ENCODE peak calls at places on chromosome 19, in six cellular contexts. I is ovary, Q is bronchial epithelial cell, V is AG10803, D is A673, A is Peyer's patch. M is an unnamed sample.

GRCh38 chr19:38993271-38993670 is 17.7 kb upstream of the FBXO17 start:
- DNase-seq in D (no peak), Q (peak), I (no peak), A (no peak), V (peak), M (peak)

GRCh38 chr19:35066691-35067563 is 25.4 kb downstream of the HPN start:
- DNase-seq in Q (peak), V (peak), A (peak), I (peak), D (peak), M (peak)

GRCh38 chr19:6126335-6126974 is 9.0 kb upstream of the ACSBG2 start:
- DNase-seq in D (peak), V (peak), A (no peak), Q (peak), I (no peak), M (peak)

GRCh38 chr19:19214892-19215291 is 3.1 kb downstream of the NCAN start:
- DNase-seq in A (no peak), Q (peak), V (peak), I (peak), D (peak), M (peak)

GRCh38 chr19:35178701-35179100 is 24.2 kb downstream of the FXYD5 start:
- DNase-seq in A (no peak), D (no peak), Q (no peak), V (peak), I (no peak), M (peak)

GRCh38 chr19:18453269-18454024 is 15.5 kb upstream of the ISYNA1 start:
- DNase-seq in A (no peak), V (peak), D (no peak), I (no peak), Q (peak), M (no peak)

GRCh38 chr19:41646589-41647204 is 19.8 kb upstream of the CEACAM4 start:
- DNase-seq in Q (no peak), A (no peak), D (peak), I (no peak), V (peak), M (peak)

GRCh38 chr19:33677745-33678426 is 56.1 kb downstream of the CHST8 start:
- DNase-seq in A (no peak), D (no peak), I (no peak), Q (no peak), V (no peak), M (no peak)

GRCh38 chr19:46482645-46483044 is 11.3 kb upstream of the PNMA8A start:
- DNase-seq in V (peak), A (no peak), D (no peak), I (no peak), Q (peak), M (peak)

GRCh38 chr19:55580628-55581144 is at the start of gene ZNF579:
- DNase-seq in A (peak), Q (peak), I (peak), D (peak), V (peak), M (peak)

GRCh38 chr19:17264641-17264979 is at the start of gene USHBP1:
- DNase-seq in V (no peak), I (no peak), Q (no peak), D (no peak), A (peak), M (no peak)

GRCh38 chr19:51547397-51548212 is 16.1 kb upstream of the SIGLEC6 start:
- DNase-seq in V (no peak), D (no peak), I (peak), Q (no peak), A (no peak), M (peak)

GRCh38 chr19:45890877-45891276 is 4.9 kb upstream of the IRF2BP1 start:
- DNase-seq in V (no peak), Q (no peak), A (no peak), D (no peak), I (no peak), M (no peak)

GRCh38 chr19:6527893-6528543 is 2.8 kb upstream of the TNFSF9 start:
- DNase-seq in D (no peak), I (no peak), V (no peak), A (peak), Q (no peak), M (no peak)

GRCh38 chr19:49916839-49917733 is 11.9 kb upstream of the ATF5 start:
- DNase-seq in I (no peak), D (peak), Q (peak), V (no peak), A (no peak), M (no peak)

GRCh38 chr19:3670796-3671679 is 29.2 kb downstream of the PIP5K1C start:
- DNase-seq in D (no peak), A (no peak), I (peak), Q (no peak), V (peak), M (peak)

GRCh38 chr19:8423821-8424223 is 10.7 kb downstream of the MARCHF2 start:
- DNase-seq in D (peak), Q (peak), I (peak), A (peak), V (peak), M (peak)

GRCh38 chr19:39424934-39425333 is 10.8 kb downstream of the RPS16 start:
- DNase-seq in A (no peak), V (no peak), Q (no peak), I (peak), D (no peak), M (no peak)

GRCh38 chr19:54421169-54421516 is 5.9 kb downstream of the TTYH1 start:
- DNase-seq in A (no peak), V (no peak), Q (no peak), I (no peak), D (no peak), M (no peak)
- TF ChIP-seq CTCF in A (no peak), V (no peak), Q (no peak), I (no peak), D (no peak), M (no peak)

DNA sequence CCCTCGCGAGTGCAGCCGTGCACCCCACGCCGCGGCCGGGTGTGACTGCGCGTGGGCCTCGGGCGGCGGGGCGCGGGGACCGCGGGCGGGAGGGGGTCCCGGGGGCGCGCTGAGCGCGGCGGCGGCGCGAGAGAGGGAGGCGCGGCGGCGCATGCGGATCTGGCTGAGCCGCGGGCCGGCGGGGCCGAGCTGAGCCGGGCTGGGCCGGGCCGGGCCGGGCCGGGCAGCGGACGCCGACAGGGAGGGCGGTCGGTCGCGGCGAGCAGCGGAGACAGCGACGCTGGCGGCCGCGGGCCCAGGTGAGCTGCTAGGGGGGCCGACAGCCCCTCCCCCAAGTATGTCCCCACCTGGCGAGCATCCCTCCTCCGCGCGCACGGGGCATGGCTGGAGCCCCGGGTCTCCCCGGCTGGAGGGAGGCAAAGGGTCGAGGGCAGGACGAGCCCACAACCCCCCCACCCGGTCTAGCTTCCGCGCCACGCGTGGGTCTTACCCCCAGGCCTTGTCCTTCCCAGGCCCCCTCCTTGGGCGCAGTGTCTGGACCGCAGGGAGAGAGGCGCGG is 285 bp downstream of the SPTBN4 start:
- DNase-seq in Q (no peak), D (no peak), A (no peak), I (peak), V (no peak), M (no peak)
- H3K4me3 ChIP-seq in Q (peak), D (peak), A (peak), I (peak), V (peak), M (peak)

DNA sequence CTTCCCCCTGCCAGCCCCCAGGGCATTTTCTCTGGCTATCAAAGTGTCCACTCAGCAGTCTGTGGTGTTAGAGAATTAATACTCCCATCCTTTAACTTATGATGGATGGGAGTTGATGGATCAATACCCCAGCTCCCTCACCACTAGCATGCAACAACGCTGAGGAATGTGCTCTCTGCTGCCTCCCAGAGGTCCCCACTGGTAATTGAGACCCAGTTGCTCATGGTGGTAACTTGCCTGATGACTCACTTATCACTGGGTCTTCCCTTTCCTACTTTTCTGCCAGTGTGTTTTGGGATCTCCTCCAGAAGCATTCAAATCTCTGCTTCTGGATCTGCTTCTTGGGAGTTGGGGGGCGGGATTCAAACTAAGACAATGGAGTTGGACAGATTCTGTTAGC is 20.3 kb upstream of the CACNA1A start:
- DNase-seq in I (no peak), V (peak), A (no peak), D (peak), Q (peak), M (peak)
- TF ChIP-seq CTCF in I (no peak), V (peak), A (no peak), D (peak), Q (no peak), M (peak)

DNA sequence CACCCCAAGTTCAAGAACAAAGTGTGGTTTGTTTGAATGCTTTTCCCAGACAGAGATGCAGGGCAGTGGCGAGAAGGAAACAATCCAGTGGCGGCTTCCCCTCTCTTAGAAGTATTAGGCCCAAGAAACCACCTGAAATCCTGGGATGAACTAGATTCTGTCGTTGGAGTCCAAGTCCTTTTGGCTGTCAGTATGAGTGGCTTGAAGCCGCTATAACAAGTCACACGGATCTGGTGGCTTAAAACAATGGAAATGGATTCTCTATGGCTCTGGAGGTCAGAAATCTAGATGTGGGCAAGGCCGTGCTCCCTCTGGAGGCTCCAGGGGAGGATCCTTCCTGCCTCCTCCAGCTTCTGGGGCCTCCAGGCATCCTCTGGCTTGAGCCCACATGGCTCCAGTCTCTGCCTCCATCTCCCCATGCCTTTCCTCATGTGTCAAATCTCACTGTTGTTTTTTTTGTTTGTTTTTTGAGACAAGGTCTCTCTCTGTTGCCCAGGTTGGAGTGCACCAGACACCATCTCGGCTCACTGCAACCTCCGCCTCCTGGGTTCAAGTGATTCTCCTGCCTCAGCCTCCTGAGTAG is 97.7 kb downstream of the GNG7 start:
- DNase-seq in A (no peak), I (no peak), D (no peak), Q (no peak), V (no peak), M (no peak)
- H3K4me3 ChIP-seq in A (no peak), I (no peak), D (no peak), Q (no peak), V (no peak), M (no peak)

GRCh38 chr19:57611113-57611512 is 2.9 kb upstream of the ZNF134 start:
- DNase-seq in A (no peak), D (no peak), I (no peak), Q (no peak), V (no peak), M (no peak)

GRCh38 chr19:57615346-57615745 is 1.3 kb downstream of the ZNF134 start:
- DNase-seq in Q (no peak), A (no peak), I (no peak), D (no peak), V (no peak), M (no peak)

GRCh38 chr19:57613941-57614743 is at the start of gene ZNF134:
- DNase-seq in V (peak), D (peak), I (peak), A (peak), Q (peak), M (peak)
- TF ChIP-seq CTCF in V (peak), D (no peak), I (peak), A (no peak), Q (peak), M (peak)

GRCh38 chr19:48417436-48417835 is 24.0 kb downstream of the GRIN2D start:
- DNase-seq in I (no peak), D (no peak), Q (no peak), V (no peak), A (no peak), M (no peak)

GRCh38 chr19:48415869-48416268 is 22.4 kb downstream of the GRIN2D start:
- DNase-seq in I (no peak), Q (no peak), A (no peak), D (no peak), V (no peak), M (no peak)

GRCh38 chr19:48418317-48419064 is 25.0 kb downstream of the GRIN2D start:
- DNase-seq in Q (no peak), D (no peak), V (peak), I (no peak), A (no peak), M (no peak)

GRCh38 chr19:48413879-48414623 is 20.6 kb downstream of the GRIN2D start:
- DNase-seq in I (no peak), V (peak), D (no peak), A (no peak), Q (peak), M (peak)

GRCh38 chr19:48415395-48415794 is 21.9 kb downstream of the GRIN2D start:
- DNase-seq in D (peak), I (peak), A (peak), V (peak), Q (peak), M (peak)
- H3K4me3 ChIP-seq in D (no peak), I (no peak), A (peak), V (no peak), Q (no peak), M (no peak)

GRCh38 chr19:48615145-48616040 is 517 bp upstream of the FAM83E start:
- DNase-seq in D (no peak), I (peak), V (no peak), Q (no peak), A (no peak), M (no peak)
- TF ChIP-seq CTCF in D (no peak), I (no peak), V (no peak), Q (peak), A (no peak), M (no peak)

GRCh38 chr19:9528757-9529336 is 9.6 kb downstream of the ZNF426 start:
- DNase-seq in A (no peak), D (no peak), V (peak), Q (no peak), I (no peak), M (peak)
- H3K4me3 ChIP-seq in A (no peak), D (no peak), V (no peak), Q (no peak), I (no peak), M (no peak)

M was measured in fibroblast of the aortic adventitia.